ENCODE peak calls at places on chromosome 5, in six cellular contexts. T, Q, F, G, L and S are unnamed samples.

GRCh38 chr5:177431317-177432142 is 5.1 kb downstream of the GRK6 start:
- DNase-seq in T (peak; percentile 66), Q (no peak), F (no peak), G (no peak), L (no peak), S (no peak)

GRCh38 chr5:143922718-143923117 is 110.8 kb downstream of the HMHB1 start:
- DNase-seq in T (no peak), Q (no peak), F (no peak), G (no peak), L (no peak), S (no peak)

GRCh38 chr5:151319334-151319733 is 15.8 kb upstream of the SLC36A3 start:
- DNase-seq in T (peak; percentile 73), Q (peak; percentile 26), F (peak; percentile 39), G (peak; percentile 92), L (no peak), S (peak; percentile 56)

GRCh38 chr5:101160002-101160401 is 256.9 kb upstream of the ST8SIA4 start:
- DNase-seq in T (no peak), Q (no peak), F (no peak), G (no peak), L (no peak), S (no peak)

GRCh38 chr5:61290815-61291214 is 41.2 kb upstream of the ZSWIM6 start:
- DNase-seq in T (peak; percentile 73), Q (no peak), F (no peak), G (no peak), L (no peak), S (no peak)

GRCh38 chr5:39194466-39195136 is 24.8 kb downstream of the FYB1 start:
- DNase-seq in T (no peak), Q (no peak), F (no peak), G (peak; percentile 82), L (no peak), S (no peak)

GRCh38 chr5:168324864-168325615 is 33.6 kb downstream of the WWC1 start:
- DNase-seq in T (no peak), Q (peak; percentile 62), F (no peak), G (no peak), L (no peak), S (no peak)

GRCh38 chr5:1462358-1462757 is 17.1 kb upstream of the SLC6A3 start:
- DNase-seq in T (peak; percentile 34), Q (no peak), F (no peak), G (no peak), L (no peak), S (no peak)

GRCh38 chr5:136001531-136001930 is 27.3 kb upstream of the TGFBI start:
- DNase-seq in T (no peak), Q (no peak), F (no peak), G (peak; percentile 83), L (no peak), S (no peak)

GRCh38 chr5:172932313-172933017 is 26.8 kb upstream of the RPL26L1 start:
- DNase-seq in T (peak; percentile 91), Q (peak; percentile 10), F (peak; percentile 79), G (no peak), L (no peak), S (no peak)

GRCh38 chr5:32908646-32909045 is 197.5 kb downstream of the NPR3 start:
- DNase-seq in T (no peak), Q (no peak), F (no peak), G (no peak), L (no peak), S (no peak)

GRCh38 chr5:87394407-87394806 is 18.3 kb downstream of the CCNH start:
- DNase-seq in T (no peak), Q (no peak), F (no peak), G (no peak), L (no peak), S (no peak)

GRCh38 chr5:178271231-178271630 is 38.6 kb upstream of the PHYKPL start:
- DNase-seq in T (no peak), Q (no peak), F (no peak), G (no peak), L (no peak), S (no peak)

GRCh38 chr5:170343177-170343576 is 45.6 kb upstream of the LCP2 start:
- DNase-seq in T (no peak), Q (no peak), F (no peak), G (no peak), L (no peak), S (no peak)

GRCh38 chr5:14463629-14464028 is 118.0 kb upstream of the OTULINL start:
- DNase-seq in T (no peak), Q (no peak), F (no peak), G (no peak), L (no peak), S (no peak)

GRCh38 chr5:16935271-16936149 is 578 bp downstream of the MYO10 start:
- DNase-seq in T (peak; percentile 75), Q (no peak), F (peak; percentile 79), G (no peak), L (no peak), S (no peak)

GRCh38 chr5:132076983-132077382 is 3.4 kb downstream of the CSF2 start:
- DNase-seq in T (no peak), Q (no peak), F (no peak), G (no peak), L (no peak), S (no peak)

GRCh38 chr5:178839319-178839704 is 20.4 kb upstream of the ZNF354B start:
- DNase-seq in T (no peak), Q (peak; percentile 16), F (peak; percentile 88), G (no peak), L (no peak), S (no peak)

GRCh38 chr5:105088961-105089360 is 1526.4 kb upstream of the NUDT12 start:
- DNase-seq in T (no peak), Q (no peak), F (no peak), G (no peak), L (no peak), S (no peak)

GRCh38 chr5:10590226-10591047 is 26.6 kb downstream of the ANKRD33B start:
- DNase-seq in T (no peak), Q (no peak), F (peak; percentile 88), G (no peak), L (no peak), S (no peak)

DNA sequence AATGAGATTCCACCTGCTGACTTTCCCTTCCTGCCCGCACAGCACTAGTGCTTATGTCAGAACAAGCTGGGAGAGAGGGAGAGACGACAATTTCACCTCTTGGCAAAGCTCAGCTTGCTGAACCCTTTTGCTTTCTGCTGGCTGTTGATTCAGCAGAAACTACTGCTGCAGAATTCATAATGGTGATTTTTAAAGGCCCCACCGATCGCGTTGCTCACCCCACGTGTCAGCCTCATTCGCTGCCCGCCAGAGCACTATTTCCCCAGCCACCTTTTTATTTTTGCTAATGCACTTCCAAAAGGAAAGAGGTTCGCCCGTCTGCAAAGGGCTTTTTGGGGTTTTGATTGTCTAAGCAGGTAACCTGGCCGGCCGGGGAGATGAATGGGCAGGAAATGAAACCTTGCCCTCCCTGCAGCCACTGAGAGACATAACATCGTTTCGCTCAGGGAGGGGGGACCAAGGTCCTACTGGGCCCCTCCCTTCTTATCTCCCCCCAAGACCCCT is 1.3 kb downstream of the PPP2R2B start:
- DNase-seq in T (no peak), Q (no peak), F (peak; percentile 35), G (no peak), L (no peak), S (no peak)
- H3K4me3 ChIP-seq in T (peak overlapping the region; percentile 71), Q (no peak overlapping the region), F (peak overlapping the region; percentile 87), G (peak overlapping the region; percentile 56), L (peak overlapping the region; percentile 67), S (peak overlapping the region; percentile 53)

GRCh38 chr5:150217874-150218692 is 28.2 kb downstream of the SLC6A7 start:
- DNase-seq in T (peak; percentile 92), Q (peak; percentile 64), F (peak; percentile 87), G (no peak), L (peak; percentile 60), S (no peak)
- TF ChIP-seq POLR2AphosphoS5 in T (no peak), Q (no peak), F (no peak), G (peak; percentile 34), L (no peak), S (no peak)

DNA sequence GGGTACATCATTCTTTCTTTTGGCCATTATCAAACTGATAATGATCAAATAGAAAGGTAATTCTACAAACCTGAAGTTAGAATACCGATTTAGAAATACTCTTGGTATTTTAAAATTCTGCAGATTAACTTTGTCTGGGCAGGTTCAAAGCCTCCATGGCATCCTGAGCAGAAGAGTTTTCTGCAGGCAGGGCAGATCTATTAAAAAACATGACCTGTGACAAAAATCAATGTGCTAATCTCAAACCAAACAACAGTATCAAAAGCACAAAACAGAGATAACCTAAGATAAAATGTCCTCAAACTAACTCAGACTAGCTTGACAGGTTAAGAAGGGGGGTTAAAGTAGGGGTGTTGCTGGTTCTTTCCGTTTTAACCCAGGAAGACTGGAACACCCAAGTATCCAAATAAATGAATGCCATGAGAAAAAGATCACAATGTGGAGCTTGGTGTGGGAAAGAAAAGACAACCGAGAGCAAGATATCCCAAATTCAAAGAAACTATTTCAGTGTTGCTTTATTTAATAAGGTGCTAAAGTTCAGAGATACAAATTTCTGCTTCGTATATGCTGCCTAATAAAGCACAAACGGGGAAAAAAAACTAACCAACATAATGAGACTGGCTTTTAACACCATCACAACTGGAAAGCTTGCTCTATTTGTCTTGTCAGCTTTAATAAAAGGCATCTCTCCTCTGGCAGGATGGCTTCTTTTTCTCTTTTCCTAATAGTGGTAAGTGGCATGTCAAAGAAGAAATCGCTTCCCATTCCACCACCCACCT is 2.4 kb downstream of the EFNA5 start:
- DNase-seq in T (no peak), Q (no peak), F (no peak), G (no peak), L (no peak), S (no peak)
- TF ChIP-seq CTCF in T (no peak), Q (no peak), F (no peak), G (no peak), L (no peak), S (no peak)

GRCh38 chr5:141319202-141319601 is 1.4 kb downstream of the TAF7 start:
- DNase-seq in T (no peak), Q (no peak), F (no peak), G (no peak), L (no peak), S (no peak)
- H3K4me3 ChIP-seq in T (no peak overlapping the region), Q (no peak overlapping the region), F (peak overlapping the region; percentile 67), G (no peak overlapping the region), L (peak overlapping the region; percentile 82), S (no peak overlapping the region)

DNA sequence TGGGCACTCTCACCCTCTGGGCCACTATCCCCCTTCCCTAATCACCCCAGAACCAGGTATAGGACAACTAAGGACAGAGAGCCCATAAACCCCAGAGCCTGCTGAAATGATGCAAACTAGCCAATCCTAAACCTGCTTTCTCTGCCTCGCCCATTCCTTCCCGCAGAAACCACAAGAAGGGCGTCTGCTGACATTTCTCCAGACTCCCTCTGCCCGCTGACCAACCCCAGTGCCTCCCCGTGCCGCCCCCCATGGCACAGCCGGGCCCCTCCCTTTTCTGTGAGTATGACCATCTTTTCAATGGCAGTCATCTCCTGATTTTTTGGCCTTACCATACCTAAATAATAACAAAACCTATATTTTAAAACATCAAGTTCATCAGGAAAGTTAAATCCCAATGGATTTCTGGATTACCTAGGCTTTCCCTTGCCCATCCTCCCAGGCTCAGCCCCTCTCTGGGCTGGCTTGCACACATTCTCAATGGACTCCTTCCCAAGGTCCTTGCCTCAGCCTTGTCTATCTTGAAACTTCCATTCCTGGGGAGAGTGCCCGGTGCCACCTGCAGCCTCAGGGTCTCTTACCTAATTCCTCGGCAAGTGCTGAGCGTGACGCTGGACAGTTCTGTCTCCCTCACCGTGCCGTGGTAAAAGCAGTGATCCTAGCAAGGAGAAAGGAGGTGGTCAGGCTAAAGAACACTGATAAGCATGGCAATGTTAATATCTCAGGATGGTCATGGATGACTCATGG is 45.2 kb downstream of the ADAM19 start:
- DNase-seq in T (no peak), Q (no peak), F (no peak), G (no peak), L (no peak), S (no peak)
- TF ChIP-seq POLR2AphosphoS5 in T (no peak), Q (no peak), F (no peak), G (no peak), L (no peak), S (no peak)

GRCh38 chr5:84080908-84081307 is 303.8 kb downstream of the EDIL3 start:
- DNase-seq in T (no peak), Q (no peak), F (peak; percentile 21), G (no peak), L (no peak), S (no peak)
- TF ChIP-seq CTCF in T (no peak), Q (peak; percentile 9), F (no peak), G (no peak), L (no peak), S (no peak)